ENCODE peak calls at places on chromosomes 13 and 19, in eight cellular contexts. One of them, this sample, is unnamed. For H3K9me3 and H3K36me3, the result is how much of the 10 kb centered on the place peaks cover.

GRCh38 chr19:39765091-39766076 is 13.3 kb upstream of the LEUTX start:
- DNase-seq in MM.1S: peak
- DNase-seq in Peyer's patch: no peak
- DNase-seq in PC-3: peak
- DNase-seq in pancreas: no peak
- DNase-seq in heart right ventricle: peak
- DNase-seq in tibial artery: no peak
- DNase-seq in psoas muscle: no peak
- DNase-seq in this sample: peak

GRCh38 chr19:10713317-10713716 is 4.6 kb upstream of the DNM2 start:
- DNase-seq in pancreas: no peak
- DNase-seq in Peyer's patch: peak
- DNase-seq in MM.1S: no peak
- DNase-seq in psoas muscle: no peak
- DNase-seq in tibial artery: no peak
- DNase-seq in PC-3: no peak
- DNase-seq in heart right ventricle: no peak
- DNase-seq in this sample: no peak

GRCh38 chr13:38688674-38689073 is 1.8 kb downstream of the FREM2 start:
- DNase-seq in PC-3: no peak
- DNase-seq in MM.1S: no peak
- DNase-seq in tibial artery: no peak
- DNase-seq in psoas muscle: no peak
- DNase-seq in pancreas: no peak
- DNase-seq in heart right ventricle: no peak
- DNase-seq in Peyer's patch: no peak
- DNase-seq in this sample: no peak

GRCh38 chr13:30255696-30256095 is 51.7 kb downstream of the KATNAL1 start:
- DNase-seq in heart right ventricle: no peak
- DNase-seq in PC-3: no peak
- DNase-seq in psoas muscle: no peak
- DNase-seq in Peyer's patch: no peak
- DNase-seq in tibial artery: no peak
- DNase-seq in MM.1S: no peak
- DNase-seq in pancreas: no peak
- DNase-seq in this sample: no peak

GRCh38 chr19:16514383-16515019 is 18.3 kb downstream of the C19orf44 start:
- DNase-seq in Peyer's patch: no peak
- DNase-seq in heart right ventricle: no peak
- DNase-seq in PC-3: no peak
- DNase-seq in tibial artery: no peak
- DNase-seq in pancreas: no peak
- DNase-seq in psoas muscle: no peak
- DNase-seq in MM.1S: no peak
- DNase-seq in this sample: no peak

GRCh38 chr13:48873598-48873997 is 102.1 kb upstream of the FNDC3A start:
- DNase-seq in PC-3: peak
- DNase-seq in pancreas: no peak
- DNase-seq in Peyer's patch: no peak
- DNase-seq in tibial artery: no peak
- DNase-seq in MM.1S: no peak
- DNase-seq in psoas muscle: no peak
- DNase-seq in heart right ventricle: no peak
- DNase-seq in this sample: no peak

GRCh38 chr19:34851277-34851804 is 75.4 kb upstream of the ZNF30 start:
- DNase-seq in MM.1S: peak
- DNase-seq in Peyer's patch: no peak
- DNase-seq in psoas muscle: no peak
- DNase-seq in pancreas: no peak
- DNase-seq in heart right ventricle: no peak
- DNase-seq in tibial artery: no peak
- DNase-seq in PC-3: peak
- DNase-seq in this sample: no peak

GRCh38 chr13:91079190-91079589 is 268.3 kb upstream of the MIR17HG start:
- DNase-seq in pancreas: no peak
- DNase-seq in MM.1S: no peak
- DNase-seq in Peyer's patch: no peak
- DNase-seq in heart right ventricle: no peak
- DNase-seq in psoas muscle: no peak
- DNase-seq in tibial artery: no peak
- DNase-seq in PC-3: no peak
- DNase-seq in this sample: no peak

GRCh38 chr19:7188682-7189629 is 105.3 kb downstream of the INSR start:
- DNase-seq in PC-3: no peak
- DNase-seq in psoas muscle: no peak
- DNase-seq in pancreas: no peak
- DNase-seq in MM.1S: no peak
- DNase-seq in heart right ventricle: peak
- DNase-seq in tibial artery: no peak
- DNase-seq in Peyer's patch: no peak
- DNase-seq in this sample: no peak

GRCh38 chr19:3465552-3465951 is 14.8 kb downstream of the SMIM24 start:
- DNase-seq in psoas muscle: no peak
- DNase-seq in heart right ventricle: no peak
- DNase-seq in PC-3: no peak
- DNase-seq in tibial artery: no peak
- DNase-seq in MM.1S: no peak
- DNase-seq in Peyer's patch: no peak
- DNase-seq in pancreas: peak
- DNase-seq in this sample: no peak

GRCh38 chr19:41626877-41627276 is at the start of gene CEACAM4:
- DNase-seq in pancreas: peak
- DNase-seq in psoas muscle: peak
- DNase-seq in PC-3: no peak
- DNase-seq in Peyer's patch: no peak
- DNase-seq in heart right ventricle: peak
- DNase-seq in tibial artery: peak
- DNase-seq in MM.1S: no peak
- DNase-seq in this sample: peak

GRCh38 chr19:30319876-30320275 is 52.3 kb upstream of the ZNF536 start:
- DNase-seq in tibial artery: no peak
- DNase-seq in psoas muscle: no peak
- DNase-seq in Peyer's patch: no peak
- DNase-seq in MM.1S: no peak
- DNase-seq in heart right ventricle: no peak
- DNase-seq in PC-3: no peak
- DNase-seq in pancreas: no peak
- DNase-seq in this sample: no peak

GRCh38 chr13:83182845-83183244 is 699.4 kb downstream of the SLITRK1 start:
- DNase-seq in MM.1S: no peak
- DNase-seq in psoas muscle: peak
- DNase-seq in pancreas: no peak
- DNase-seq in heart right ventricle: no peak
- DNase-seq in tibial artery: no peak
- DNase-seq in Peyer's patch: no peak
- DNase-seq in PC-3: no peak
- DNase-seq in this sample: no peak

GRCh38 chr13:35791191-35791902 is 314.9 kb upstream of the MAB21L1 start:
- DNase-seq in PC-3: peak
- DNase-seq in Peyer's patch: no peak
- DNase-seq in heart right ventricle: no peak
- DNase-seq in tibial artery: no peak
- DNase-seq in psoas muscle: no peak
- DNase-seq in MM.1S: no peak
- DNase-seq in pancreas: no peak
- DNase-seq in this sample: no peak

GRCh38 chr13:43170497-43170896 is 147.1 kb downstream of the DNAJC15 start:
- DNase-seq in tibial artery: no peak
- DNase-seq in psoas muscle: no peak
- DNase-seq in heart right ventricle: no peak
- DNase-seq in Peyer's patch: no peak
- DNase-seq in PC-3: no peak
- DNase-seq in MM.1S: no peak
- DNase-seq in pancreas: no peak
- DNase-seq in this sample: no peak

GRCh38 chr13:29926077-29926476 is 75.7 kb upstream of the UBL3 start:
- DNase-seq in tibial artery: no peak
- DNase-seq in MM.1S: no peak
- DNase-seq in Peyer's patch: no peak
- DNase-seq in psoas muscle: no peak
- DNase-seq in pancreas: no peak
- DNase-seq in heart right ventricle: no peak
- DNase-seq in PC-3: no peak
- DNase-seq in this sample: no peak

DNA sequence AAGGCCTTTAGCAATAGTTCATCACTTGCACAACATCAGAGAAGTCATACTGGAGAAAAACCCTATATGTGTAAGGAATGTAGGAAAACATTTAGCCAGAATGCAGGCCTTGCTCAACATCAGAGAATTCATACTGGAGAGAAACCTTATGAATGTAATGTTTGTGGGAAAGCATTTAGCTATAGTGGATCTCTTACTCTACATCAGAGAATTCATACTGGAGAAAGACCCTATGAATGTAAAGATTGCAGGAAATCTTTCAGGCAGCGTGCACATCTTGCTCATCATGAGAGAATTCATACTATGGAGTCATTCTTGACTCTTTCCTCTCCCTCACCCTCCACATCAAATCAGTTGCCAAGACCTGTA is 19.8 kb downstream of the ZNF583 start:
- DNase-seq in psoas muscle: no peak
- DNase-seq in tibial artery: no peak
- DNase-seq in MM.1S: no peak
- DNase-seq in pancreas: no peak
- DNase-seq in Peyer's patch: no peak
- DNase-seq in PC-3: no peak
- DNase-seq in heart right ventricle: no peak
- DNase-seq in this sample: no peak
- H3K9me3 ChIP-seq in psoas muscle: half or more
- H3K9me3 ChIP-seq in tibial artery: half or more
- H3K9me3 ChIP-seq in MM.1S: under half
- H3K9me3 ChIP-seq in pancreas: under half
- H3K9me3 ChIP-seq in Peyer's patch: half or more
- H3K9me3 ChIP-seq in PC-3: half or more
- H3K9me3 ChIP-seq in heart right ventricle: half or more
- H3K9me3 ChIP-seq in this sample: under half

DNA sequence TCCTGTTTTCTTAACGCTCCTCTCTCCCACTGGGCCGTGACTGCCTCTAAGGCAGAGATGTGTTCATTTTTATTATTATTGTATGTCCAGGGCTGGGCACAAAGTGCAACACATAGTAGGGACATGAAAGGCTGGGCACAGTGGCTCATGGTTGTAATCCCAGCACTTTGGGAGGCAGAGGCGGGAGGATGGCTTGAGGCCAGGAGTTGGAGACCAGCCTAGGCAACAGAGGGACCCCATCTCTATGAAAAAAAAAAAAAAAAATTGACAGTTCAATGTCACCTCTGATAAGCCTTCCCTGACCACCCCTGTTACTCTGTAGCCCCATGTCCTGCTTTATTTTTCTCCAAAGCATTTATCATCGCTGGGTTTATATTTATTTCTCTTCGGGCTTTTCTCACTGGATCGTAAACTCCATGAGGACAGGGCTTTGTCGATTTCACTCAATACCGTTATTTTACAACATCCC is 481 bp upstream of the SAE1 start:
- DNase-seq in PC-3: no peak
- DNase-seq in heart right ventricle: no peak
- DNase-seq in MM.1S: no peak
- DNase-seq in tibial artery: no peak
- DNase-seq in Peyer's patch: no peak
- DNase-seq in pancreas: no peak
- DNase-seq in psoas muscle: no peak
- DNase-seq in this sample: no peak
- H3K27ac ChIP-seq in PC-3: no peak
- H3K27ac ChIP-seq in heart right ventricle: no peak
- H3K27ac ChIP-seq in MM.1S: no peak
- H3K27ac ChIP-seq in tibial artery: peak
- H3K27ac ChIP-seq in Peyer's patch: peak
- H3K27ac ChIP-seq in pancreas: no peak
- H3K27ac ChIP-seq in psoas muscle: peak
- H3K27ac ChIP-seq in this sample: no peak

GRCh38 chr19:49201042-49201441 is 43.5 kb downstream of the TRPM4 start:
- DNase-seq in tibial artery: no peak
- DNase-seq in MM.1S: no peak
- DNase-seq in psoas muscle: no peak
- DNase-seq in heart right ventricle: no peak
- DNase-seq in pancreas: no peak
- DNase-seq in PC-3: no peak
- DNase-seq in Peyer's patch: no peak
- DNase-seq in this sample: no peak

GRCh38 chr19:49210901-49211451 is 53.4 kb downstream of the TRPM4 start:
- DNase-seq in tibial artery: no peak
- DNase-seq in heart right ventricle: no peak
- DNase-seq in PC-3: no peak
- DNase-seq in psoas muscle: no peak
- DNase-seq in MM.1S: no peak
- DNase-seq in Peyer's patch: no peak
- DNase-seq in pancreas: no peak
- DNase-seq in this sample: no peak

GRCh38 chr19:49200238-49200862 is 42.8 kb downstream of the TRPM4 start:
- DNase-seq in heart right ventricle: no peak
- DNase-seq in Peyer's patch: peak
- DNase-seq in psoas muscle: peak
- DNase-seq in PC-3: peak
- DNase-seq in MM.1S: no peak
- DNase-seq in tibial artery: no peak
- DNase-seq in pancreas: no peak
- DNase-seq in this sample: no peak

GRCh38 chr19:49210108-49210900 is 52.7 kb downstream of the TRPM4 start:
- DNase-seq in psoas muscle: peak
- DNase-seq in heart right ventricle: no peak
- DNase-seq in tibial artery: no peak
- DNase-seq in pancreas: peak
- DNase-seq in Peyer's patch: peak
- DNase-seq in MM.1S: no peak
- DNase-seq in PC-3: peak
- DNase-seq in this sample: no peak

GRCh38 chr19:49205114-49205513 is 47.5 kb downstream of the TRPM4 start:
- DNase-seq in heart right ventricle: no peak
- DNase-seq in PC-3: no peak
- DNase-seq in tibial artery: no peak
- DNase-seq in pancreas: no peak
- DNase-seq in MM.1S: no peak
- DNase-seq in Peyer's patch: no peak
- DNase-seq in psoas muscle: no peak
- DNase-seq in this sample: no peak
- H3K36me3 ChIP-seq in heart right ventricle: under half
- H3K36me3 ChIP-seq in PC-3: under half
- H3K36me3 ChIP-seq in tibial artery: under half
- H3K36me3 ChIP-seq in pancreas: under half
- H3K36me3 ChIP-seq in MM.1S: under half
- H3K36me3 ChIP-seq in Peyer's patch: under half
- H3K36me3 ChIP-seq in psoas muscle: half or more
- H3K36me3 ChIP-seq in this sample: under half

GRCh38 chr19:11792942-11793341 is 5.4 kb upstream of the ZNF491 start:
- DNase-seq in psoas muscle: no peak
- DNase-seq in PC-3: no peak
- DNase-seq in MM.1S: no peak
- DNase-seq in tibial artery: no peak
- DNase-seq in pancreas: no peak
- DNase-seq in Peyer's patch: no peak
- DNase-seq in heart right ventricle: no peak
- DNase-seq in this sample: no peak

GRCh38 chr19:11784356-11784755 is 14.0 kb upstream of the ZNF491 start:
- DNase-seq in heart right ventricle: no peak
- DNase-seq in Peyer's patch: no peak
- DNase-seq in tibial artery: no peak
- DNase-seq in PC-3: no peak
- DNase-seq in pancreas: no peak
- DNase-seq in MM.1S: no peak
- DNase-seq in psoas muscle: no peak
- DNase-seq in this sample: no peak

GRCh38 chr19:11783767-11784166 is 14.6 kb upstream of the ZNF491 start:
- DNase-seq in psoas muscle: no peak
- DNase-seq in Peyer's patch: no peak
- DNase-seq in tibial artery: no peak
- DNase-seq in pancreas: no peak
- DNase-seq in PC-3: no peak
- DNase-seq in MM.1S: no peak
- DNase-seq in heart right ventricle: no peak
- DNase-seq in this sample: no peak

GRCh38 chr19:11787536-11787935 is 10.8 kb upstream of the ZNF491 start:
- DNase-seq in MM.1S: no peak
- DNase-seq in pancreas: no peak
- DNase-seq in tibial artery: no peak
- DNase-seq in Peyer's patch: no peak
- DNase-seq in heart right ventricle: no peak
- DNase-seq in PC-3: no peak
- DNase-seq in psoas muscle: no peak
- DNase-seq in this sample: no peak
- H3K9me3 ChIP-seq in MM.1S: under half
- H3K9me3 ChIP-seq in pancreas: under half
- H3K9me3 ChIP-seq in tibial artery: half or more
- H3K9me3 ChIP-seq in Peyer's patch: half or more
- H3K9me3 ChIP-seq in heart right ventricle: half or more
- H3K9me3 ChIP-seq in PC-3: half or more
- H3K9me3 ChIP-seq in psoas muscle: half or more
- H3K9me3 ChIP-seq in this sample: under half